ENCODE peak calls at places on chromosomes 11 and 22, in five cellular contexts. L is A549, T is K562, I is heart right ventricle, N is hepatocyte. F is an unnamed sample.

GRCh38 chr11:67114275-67114896 is 4.7 kb upstream of the KDM2A start:
- DNase-seq in N (no peak), I (no peak), T (no peak), L (no peak), F (no peak)

GRCh38 chr11:2700415-2701211 is 819 bp upstream of the KCNQ1OT1 start:
- DNase-seq in N (peak; percentile 72), T (peak; percentile 74), L (peak; percentile 57), I (peak; percentile 67), F (peak; percentile 74)

GRCh38 chr11:70338594-70338993 is 59.7 kb upstream of the CTTN start:
- DNase-seq in N (no peak), L (no peak), T (no peak), I (no peak), F (no peak)

GRCh38 chr22:47048123-47049077 is 285.9 kb downstream of the TBC1D22A start:
- DNase-seq in N (no peak), T (no peak), I (no peak), L (no peak), F (no peak)

GRCh38 chr22:45671051-45671782 is 417 bp upstream of the ATXN10 start:
- DNase-seq in L (no peak), I (no peak), N (peak; percentile 40), T (no peak), F (peak; percentile 96)

GRCh38 chr22:43811777-43812148 is 342 bp downstream of the EFCAB6 start:
- DNase-seq in T (no peak), I (no peak), L (peak; percentile 10), N (peak; percentile 55), F (peak; percentile 30)

GRCh38 chr11:111530091-111530490 is 10.4 kb upstream of the LAYN start:
- DNase-seq in T (no peak), I (no peak), L (no peak), N (no peak), F (no peak)

GRCh38 chr11:93444671-93445073 is 98.5 kb downstream of the SMCO4 start:
- DNase-seq in T (no peak), L (no peak), I (no peak), N (peak; percentile 82), F (peak; percentile 88)

GRCh38 chr11:122775675-122776271 is 62.5 kb upstream of the CRTAM start:
- DNase-seq in I (no peak), L (no peak), T (no peak), N (no peak), F (no peak)

GRCh38 chr11:119134389-119134978 is 13.1 kb downstream of the HINFP start:
- DNase-seq in I (no peak), T (no peak), N (no peak), L (peak; percentile 47), F (peak; percentile 71)

GRCh38 chr22:30704978-30705377 is 10.3 kb downstream of the OSBP2 start:
- DNase-seq in L (no peak), T (no peak), N (no peak), I (no peak), F (no peak)

GRCh38 chr22:17569971-17570511 is 6.7 kb downstream of the SLC25A18 start:
- DNase-seq in T (no peak), I (no peak), N (peak; percentile 37), L (no peak), F (no peak)

GRCh38 chr11:113167599-113167998 is 146.8 kb upstream of the TTC12 start:
- DNase-seq in I (peak; percentile 11), T (peak; percentile 9), L (no peak), N (no peak), F (no peak)

GRCh38 chr22:45131749-45132148 is 32.0 kb upstream of the NUP50 start:
- DNase-seq in L (no peak), T (no peak), I (peak; percentile 24), N (no peak), F (no peak)

GRCh38 chr22:48806227-48806781 is 1021.4 kb downstream of the BRD1 start:
- DNase-seq in L (no peak), I (no peak), N (no peak), T (no peak), F (no peak)

GRCh38 chr11:19873730-19874129 is 161.1 kb downstream of the NAV2 start:
- DNase-seq in L (no peak), I (no peak), T (no peak), N (no peak), F (peak; percentile 34)

GRCh38 chr22:30312053-30312452 is 14.7 kb downstream of the TBC1D10A start:
- DNase-seq in L (no peak), I (no peak), T (no peak), N (no peak), F (no peak)

GRCh38 chr22:24161909-24162308 is 19.4 kb upstream of the SUSD2 start:
- DNase-seq in T (no peak), I (no peak), L (no peak), N (no peak), F (no peak)
- H3K27ac ChIP-seq in T (no peak overlapping the region), I (peak overlapping the region; percentile 80), L (no peak overlapping the region), N (no peak overlapping the region), F (no peak overlapping the region)

GRCh38 chr22:21734540-21735197 is 925 bp downstream of the YPEL1 start:
- DNase-seq in I (no peak), T (peak; percentile 54), N (no peak), L (no peak), F (no peak)

GRCh38 chr22:21735198-21736083 is at the start of gene YPEL1:
- DNase-seq in N (peak; percentile 99), T (peak; percentile 100), L (peak; percentile 77), I (peak; percentile 95), F (peak; percentile 97)

GRCh38 chr22:21736948-21737347 is 1.4 kb upstream of the YPEL1 start:
- DNase-seq in L (no peak), T (no peak), I (no peak), N (no peak), F (no peak)

GRCh38 chr22:21738081-21738480 is 2.5 kb upstream of the YPEL1 start:
- DNase-seq in N (no peak), I (no peak), T (peak; percentile 39), L (no peak), F (no peak)

DNA sequence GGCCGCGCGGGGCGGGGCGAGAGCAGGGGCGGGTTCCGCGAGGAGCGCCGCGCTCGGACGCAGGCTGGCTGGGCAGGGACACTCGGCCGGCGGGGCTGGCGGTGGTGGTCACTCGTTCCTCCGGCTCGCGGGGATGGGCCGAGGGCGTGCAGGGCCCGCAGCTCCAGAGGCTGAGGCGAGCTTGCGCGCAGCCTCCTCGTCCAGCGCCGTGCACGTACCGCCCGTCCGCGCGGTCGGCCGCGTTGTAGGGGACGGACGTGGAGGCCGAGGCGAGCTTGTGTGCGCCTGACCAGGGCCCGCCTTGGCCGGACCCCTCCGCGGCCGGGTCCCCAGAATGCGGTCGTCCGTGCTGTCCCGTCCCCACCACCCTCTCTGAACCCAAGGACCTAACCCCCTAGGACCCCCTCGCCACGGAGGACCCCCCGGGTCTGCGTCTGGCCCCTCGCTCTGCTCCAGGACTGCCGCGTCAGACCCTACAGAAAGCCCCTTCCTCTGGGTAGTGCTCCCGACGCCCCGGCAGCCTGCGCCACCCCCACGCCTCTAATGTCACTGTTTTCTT is 569 bp upstream of the YPEL1 start:
- DNase-seq in N (no peak), L (no peak), I (no peak), T (no peak), F (no peak)
- H3K4me3 ChIP-seq in N (peak overlapping the region; percentile 37), L (peak overlapping the region; percentile 48), I (peak overlapping the region; percentile 50), T (peak overlapping the region; percentile 52), F (peak overlapping the region; percentile 97)

DNA sequence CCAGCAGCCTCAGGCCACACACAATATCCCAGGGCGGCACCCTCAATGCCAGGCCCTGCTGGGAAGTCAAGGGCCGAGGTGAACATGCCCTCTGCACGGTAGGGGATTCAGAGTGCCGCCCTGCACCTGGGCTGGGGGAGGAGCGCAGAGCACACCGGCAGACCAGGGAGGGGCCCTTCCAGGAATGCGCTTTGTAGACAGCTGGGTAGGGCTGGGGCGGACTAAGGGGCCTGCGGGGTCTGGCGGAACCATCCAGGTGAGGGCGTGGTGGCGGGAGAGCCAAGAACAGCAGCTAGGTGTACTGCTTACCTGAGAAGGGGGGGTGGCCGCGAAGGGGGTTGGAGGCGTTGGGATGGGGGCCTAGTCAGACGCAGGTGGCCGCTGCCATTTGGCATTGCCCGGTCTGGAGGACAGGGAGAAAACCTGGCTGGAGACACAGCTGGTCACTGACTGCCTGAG is 26.0 kb downstream of the DUSP8 start:
- DNase-seq in L (no peak), N (peak; percentile 79), I (no peak), T (no peak), F (peak; percentile 83)
- H3K27ac ChIP-seq in L (no peak overlapping the region), N (peak overlapping the region; percentile 80), I (no peak overlapping the region), T (no peak overlapping the region), F (no peak overlapping the region)

GRCh38 chr11:6681949-6682348 is 1.2 kb downstream of the MRPL17 start:
- DNase-seq in T (peak; percentile 23), L (no peak), N (no peak), I (no peak), F (no peak)
- H3K4me3 ChIP-seq in T (peak overlapping the region; percentile 68), L (peak overlapping the region; percentile 83), N (peak overlapping the region; percentile 43), I (peak overlapping the region; percentile 67), F (peak overlapping the region; percentile 82)

DNA sequence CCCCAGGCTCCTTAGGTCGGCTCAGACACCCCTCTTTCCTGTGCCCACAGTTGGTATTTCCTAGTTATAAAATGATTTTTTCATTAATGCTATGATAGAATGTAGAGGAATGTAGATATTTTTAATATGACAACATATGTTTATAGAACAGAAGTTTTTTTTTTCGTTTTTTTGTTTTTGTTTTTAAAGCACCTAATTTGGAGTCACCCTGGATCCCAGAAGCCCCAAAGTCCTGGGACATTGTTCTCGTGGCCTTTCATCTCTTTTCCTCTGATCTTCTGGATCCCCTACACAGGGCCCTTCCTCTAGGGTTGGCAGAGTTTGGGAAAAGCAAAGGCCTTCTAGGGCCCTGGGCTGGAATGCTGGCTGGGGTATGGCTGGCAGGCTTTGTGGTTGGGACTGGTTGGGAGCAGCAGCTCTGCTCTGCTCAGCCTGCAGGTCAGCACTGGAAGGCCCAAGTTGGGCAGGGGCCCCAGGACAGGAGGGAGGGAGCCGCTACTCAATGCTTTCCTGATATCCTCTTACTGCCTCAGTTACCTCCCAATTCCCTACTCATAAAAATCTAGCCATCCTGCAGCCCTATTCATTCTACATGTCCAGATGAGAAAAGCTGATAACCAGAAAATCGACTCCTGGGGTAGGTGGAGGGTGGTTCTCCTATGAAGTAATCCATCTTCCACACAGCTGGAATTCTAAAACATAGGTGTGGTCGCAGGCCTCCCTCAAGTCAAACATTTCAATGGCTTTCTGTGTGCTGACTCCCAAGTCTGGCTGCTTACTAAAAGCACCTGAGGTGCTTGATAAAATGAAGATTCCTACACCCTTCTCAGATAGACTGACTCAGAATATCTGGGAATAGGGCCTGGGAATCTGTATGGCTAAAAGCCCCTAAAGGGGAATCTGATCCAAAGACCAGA is 26.3 kb downstream of the IRAG1 start:
- DNase-seq in N (no peak), L (no peak), T (no peak), I (no peak), F (no peak)
- H3K27ac ChIP-seq in N (no peak overlapping the region), L (peak overlapping the region; percentile 74), T (peak overlapping the region; percentile 55), I (no peak overlapping the region), F (no peak overlapping the region)

GRCh38 chr11:128694618-128695481 is 978 bp downstream of the FLI1 start:
- DNase-seq in T (no peak), I (no peak), L (no peak), N (no peak), F (peak; percentile 75)
- H3K4me3 ChIP-seq in T (no peak overlapping the region), I (peak overlapping the region; percentile 81), L (peak overlapping the region; percentile 49), N (peak overlapping the region; percentile 42), F (peak overlapping the region; percentile 81)

GRCh38 chr11:79082280-79082679 is 358.6 kb downstream of the TENM4 start:
- DNase-seq in N (no peak), L (no peak), I (no peak), T (no peak), F (no peak)
- H3K27ac ChIP-seq in N (no peak overlapping the region), L (no peak overlapping the region), I (no peak overlapping the region), T (no peak overlapping the region), F (no peak overlapping the region)

GRCh38 chr22:41216984-41217383 is 11.9 kb downstream of the L3MBTL2 start:
- DNase-seq in I (no peak), T (no peak), N (no peak), L (no peak), F (no peak)
- H3K4me3 ChIP-seq in I (peak overlapping the region; percentile 17), T (no peak overlapping the region), N (no peak overlapping the region), L (no peak overlapping the region), F (no peak overlapping the region)